ENCODE peak calls at places on chromosomes 3 and 15, in four cellular contexts. W is kidney, L is stomach, B is BE2C. K is an unnamed sample.

GRCh38 chr3:150362515-150363302 is 45.4 kb upstream of the TSC22D2 start:
- DNase-seq in W (no peak), L (no peak), B (no peak), K (no peak)

GRCh38 chr3:143848707-143849106 is 439 bp upstream of the SLC9A9 start:
- DNase-seq in W (no peak), L (no peak), B (no peak), K (no peak)

GRCh38 chr3:122000936-122001605 is 21.0 kb downstream of the ILDR1 start:
- DNase-seq in W (no peak), L (no peak), B (no peak), K (no peak)

GRCh38 chr3:192409203-192409837 is 318.0 kb downstream of the FGF12 start:
- DNase-seq in W (peak; percentile 83), L (no peak), B (no peak), K (peak; percentile 64)

GRCh38 chr15:92393287-92393993 is at the start of gene ST8SIA2:
- DNase-seq in W (no peak), L (no peak), B (peak; percentile 75), K (no peak)

GRCh38 chr3:72013104-72013503 is 228.2 kb upstream of the PROK2 start:
- DNase-seq in W (no peak), L (no peak), B (no peak), K (no peak)

GRCh38 chr15:89912145-89912673 is 543 bp downstream of the ARPIN start:
- DNase-seq in W (peak; percentile 85), L (peak; percentile 49), B (peak; percentile 42), K (peak; percentile 77)

GRCh38 chr3:78633626-78634025 is 1134.2 kb downstream of the ROBO1 start:
- DNase-seq in W (no peak), L (no peak), B (no peak), K (no peak)

GRCh38 chr3:35183915-35184675 is 455.2 kb upstream of the ARPP21 start:
- DNase-seq in W (no peak), L (no peak), B (no peak), K (no peak)

GRCh38 chr3:134373278-134373941 is 837 bp downstream of the AMOTL2 start:
- DNase-seq in W (peak; percentile 95), L (peak; percentile 85), B (peak; percentile 30), K (peak; percentile 95)

GRCh38 chr3:107855710-107856109 is 235.1 kb downstream of the CD47 start:
- DNase-seq in W (no peak), L (no peak), B (peak; percentile 15), K (no peak)

GRCh38 chr15:33963831-33964664 is 4.2 kb upstream of the CHRM5 start:
- DNase-seq in W (no peak), L (no peak), B (peak; percentile 18), K (no peak)

GRCh38 chr15:29671308-29671981 is 150.8 kb downstream of the TJP1 start:
- DNase-seq in W (no peak), L (no peak), B (no peak), K (no peak)

DNA sequence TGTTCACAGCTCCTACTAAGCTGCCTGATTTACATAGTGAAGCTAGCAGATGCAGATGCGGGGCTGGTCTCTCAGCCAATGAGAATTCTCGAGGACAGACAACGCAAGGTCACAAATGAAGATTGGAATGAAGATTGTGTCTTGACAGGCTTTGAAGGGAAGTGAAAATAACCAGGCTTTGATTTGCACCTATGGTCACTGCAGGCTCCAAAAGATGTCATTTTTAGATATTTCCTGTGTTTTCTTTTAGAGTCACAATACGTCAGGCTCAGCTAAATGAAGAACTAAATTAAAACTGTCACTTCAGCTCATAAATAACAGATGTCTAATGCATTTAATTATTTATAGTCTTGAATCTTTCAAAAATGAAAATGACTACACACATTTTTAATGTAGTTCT is 99.4 kb downstream of the SQOR start:
- DNase-seq in W (no peak), L (no peak), B (no peak), K (no peak)
- TF ChIP-seq CTCF in W (no peak), L (no peak), B (no peak), K (no peak)

GRCh38 chr15:82854554-82854953 is 45.1 kb downstream of the WHAMM start:
- DNase-seq in W (no peak), L (peak; percentile 9), B (no peak), K (no peak)
- H3K4me1 ChIP-seq in W (no peaks in the 10 kb centered on the region), L (peaks cover 10% of the 10 kb centered on the region), B (peaks cover 7% of the 10 kb centered on the region), K (no peaks in the 10 kb centered on the region)

GRCh38 chr15:41507820-41508290 is 5.8 kb downstream of the LTK start:
- DNase-seq in W (no peak), L (peak; percentile 94), B (no peak), K (no peak)

GRCh38 chr15:41504751-41505492 is 8.7 kb downstream of the LTK start:
- DNase-seq in W (no peak), L (no peak), B (no peak), K (no peak)

GRCh38 chr15:41505776-41506175 is 7.9 kb downstream of the LTK start:
- DNase-seq in W (no peak), L (no peak), B (no peak), K (no peak)

GRCh38 chr15:41503669-41504010 is 10.0 kb downstream of the ITPKA start:
- DNase-seq in W (no peak), L (peak; percentile 72), B (no peak), K (no peak)

GRCh38 chr15:41506796-41507341 is 6.8 kb downstream of the LTK start:
- DNase-seq in W (no peak), L (no peak), B (no peak), K (no peak)
- TF ChIP-seq CTCF in W (no peak), L (no peak), B (no peak), K (no peak)

DNA sequence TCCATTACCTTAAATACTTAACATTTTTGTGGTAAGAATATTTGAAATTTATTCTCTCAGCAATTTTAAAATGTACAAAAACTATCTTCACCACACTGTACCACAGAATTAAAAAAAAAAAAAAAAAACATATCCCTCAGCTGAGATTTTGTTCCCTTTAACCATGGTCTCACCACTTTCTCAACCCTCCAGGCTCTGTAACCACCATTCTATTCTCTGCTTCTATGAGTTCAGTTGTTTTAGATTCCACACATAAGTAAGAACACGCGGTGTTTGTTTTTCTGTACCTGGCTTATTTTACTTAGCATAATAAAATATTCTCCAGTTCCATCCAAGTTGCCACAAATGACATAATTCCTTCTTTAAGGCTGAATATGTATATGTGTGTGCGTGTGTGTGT is 41.5 kb downstream of the CSNK1G1 start:
- DNase-seq in W (no peak), L (no peak), B (no peak), K (no peak)
- H3K4me1 ChIP-seq in W (no peaks in the 10 kb centered on the region), L (no peaks in the 10 kb centered on the region), B (no peaks in the 10 kb centered on the region), K (peaks cover 16% of the 10 kb centered on the region)

GRCh38 chr3:52897130-52898109 is at the start of gene STIMATE:
- DNase-seq in W (peak; percentile 95), L (peak; percentile 92), B (peak; percentile 80), K (peak; percentile 92)
- TF ChIP-seq CTCF in W (no peak), L (no peak), B (no peak), K (no peak)

GRCh38 chr15:94287794-94288246 is 56.5 kb downstream of the MCTP2 start:
- DNase-seq in W (no peak), L (peak; percentile 31), B (no peak), K (no peak)
- H3K4me1 ChIP-seq in W (no peaks in the 10 kb centered on the region), L (peaks cover 40% of the 10 kb centered on the region), B (peaks cover 13% of the 10 kb centered on the region), K (no peaks in the 10 kb centered on the region)

GRCh38 chr3:126946387-126946786 is 36.5 kb upstream of the PLXNA1 start:
- DNase-seq in W (no peak), L (no peak), B (no peak), K (peak; percentile 40)

GRCh38 chr3:126944089-126944965 is 38.6 kb upstream of the PLXNA1 start:
- DNase-seq in W (no peak), L (no peak), B (no peak), K (peak; percentile 59)

GRCh38 chr3:126945891-126946290 is 37.0 kb upstream of the PLXNA1 start:
- DNase-seq in W (peak; percentile 26), L (no peak), B (no peak), K (peak; percentile 55)

GRCh38 chr3:126947429-126947828 is 35.5 kb upstream of the PLXNA1 start:
- DNase-seq in W (no peak), L (no peak), B (no peak), K (no peak)

DNA sequence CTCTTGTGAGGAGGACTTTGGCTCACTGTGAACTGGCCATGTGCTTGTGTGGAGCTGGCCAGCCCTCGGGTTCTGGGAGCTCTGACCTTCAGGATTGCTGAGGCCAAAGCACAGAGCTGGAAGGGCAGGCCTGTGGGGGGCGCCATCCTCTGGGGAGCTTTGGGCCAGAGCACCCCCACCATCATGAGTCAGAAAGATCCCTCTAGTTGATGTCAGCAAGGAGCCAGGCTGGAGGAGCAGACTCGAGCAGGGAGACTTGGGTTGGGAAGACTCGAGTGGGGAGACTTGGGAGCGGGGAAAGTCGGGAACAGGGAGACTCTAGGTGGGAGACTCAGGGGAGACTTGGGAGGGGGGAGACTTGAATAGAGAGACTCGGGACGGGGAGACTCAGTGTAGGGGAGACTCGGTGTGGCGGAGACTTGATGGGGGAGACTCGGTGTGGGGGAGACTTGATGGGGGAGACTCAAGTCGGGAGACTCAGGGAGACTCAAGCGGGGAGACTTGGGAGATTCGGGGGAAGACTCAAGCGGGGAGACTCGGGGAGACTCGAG is 37.7 kb upstream of the PLXNA1 start:
- DNase-seq in W (peak; percentile 22), L (no peak), B (no peak), K (peak; percentile 50)
- TF ChIP-seq CTCF in W (no peak), L (no peak), B (peak; percentile 3), K (no peak)

DNA sequence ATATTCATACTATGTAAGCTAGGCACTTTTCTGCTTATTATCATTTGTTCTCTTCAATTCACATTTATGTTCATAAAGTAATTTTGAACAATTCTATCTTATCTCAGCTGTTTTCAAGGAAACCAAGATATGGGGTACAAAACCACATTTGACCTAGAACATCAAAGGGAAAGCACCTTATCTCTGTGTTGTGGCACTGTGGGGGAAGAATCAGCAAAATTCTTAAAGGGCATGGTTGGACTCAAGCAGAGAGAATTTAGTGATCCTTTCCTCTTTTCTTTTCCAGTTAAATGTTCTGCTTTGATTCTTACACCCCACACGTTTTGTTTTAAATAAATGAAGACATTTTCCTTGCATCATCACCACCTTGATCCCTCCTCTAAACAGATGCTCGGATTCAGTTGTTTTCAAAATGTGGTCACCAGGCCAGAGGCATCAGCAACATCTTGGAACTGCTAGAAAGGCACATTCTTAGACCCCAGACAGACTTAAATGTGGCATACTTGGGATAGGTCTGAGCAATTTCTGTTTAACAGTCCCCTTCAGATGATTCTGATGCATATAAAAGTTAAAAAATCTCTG is 128.4 kb upstream of the TP63 start:
- DNase-seq in W (no peak), L (no peak), B (no peak), K (no peak)
- H3K4me1 ChIP-seq in W (no peaks in the 10 kb centered on the region), L (peaks cover 6% of the 10 kb centered on the region), B (no peaks in the 10 kb centered on the region), K (no peaks in the 10 kb centered on the region)

GRCh38 chr3:104596551-104596950 is 770.2 kb upstream of the ALCAM start:
- DNase-seq in W (no peak), L (no peak), B (peak; percentile 21), K (no peak)
- TF ChIP-seq CTCF in W (peak; percentile 56), L (peak; percentile 63), B (peak; percentile 76), K (no peak)

DNA sequence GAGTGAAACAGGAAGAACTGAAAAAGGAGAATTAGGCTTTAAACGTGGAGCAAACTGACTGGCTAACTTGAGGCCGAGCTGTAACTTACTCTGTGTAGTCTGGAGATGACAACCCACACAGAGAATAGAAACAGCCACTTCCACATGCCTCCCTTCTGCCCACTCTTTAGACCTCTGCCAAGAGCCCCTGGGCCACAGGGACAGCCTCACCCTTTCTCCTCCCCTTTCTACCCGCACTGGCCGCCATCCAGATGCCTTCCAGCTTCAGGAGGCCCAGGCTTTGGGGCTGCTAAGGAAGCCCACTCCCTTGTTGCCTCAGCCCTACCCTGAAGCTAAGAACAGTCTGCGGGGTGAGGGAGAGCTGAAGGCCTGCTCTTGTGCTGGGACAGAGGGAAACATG is 6.8 kb downstream of the ARHGAP31 start:
- DNase-seq in W (no peak), L (no peak), B (no peak), K (no peak)
- H3K4me1 ChIP-seq in W (peaks cover 16% of the 10 kb centered on the region), L (peaks cover 44% of the 10 kb centered on the region), B (no peaks in the 10 kb centered on the region), K (peaks cover 22% of the 10 kb centered on the region)